ENCODE peak calls at places on chromosomes 11 and 22, in ten cellular contexts. One of them, this sample, is unnamed.

GRCh38 chr22:38031491-38031890 is 25.7 kb upstream of the PICK1 start:
- DNase-seq in trophoblast cell: no peak
- DNase-seq in GM23248: no peak
- DNase-seq in neuronal stem cell: no peak
- DNase-seq in HCT116: no peak
- DNase-seq in adipocyte: no peak
- DNase-seq in H1: no peak
- DNase-seq in IMR-90: no peak
- DNase-seq in NT2/D1: no peak
- DNase-seq in SK-N-SH: no peak
- DNase-seq in this sample: no peak

GRCh38 chr22:37383342-37383741 is 43.9 kb downstream of the ELFN2 start:
- DNase-seq in HCT116: no peak
- DNase-seq in IMR-90: peak
- DNase-seq in GM23248: peak
- DNase-seq in H1: no peak
- DNase-seq in trophoblast cell: no peak
- DNase-seq in neuronal stem cell: no peak
- DNase-seq in adipocyte: no peak
- DNase-seq in SK-N-SH: no peak
- DNase-seq in NT2/D1: no peak
- DNase-seq in this sample: no peak

GRCh38 chr11:18588297-18589252 is at the start of gene UEVLD:
- DNase-seq in adipocyte: peak
- DNase-seq in H1: peak
- DNase-seq in HCT116: peak
- DNase-seq in NT2/D1: peak
- DNase-seq in trophoblast cell: peak
- DNase-seq in neuronal stem cell: peak
- DNase-seq in SK-N-SH: peak
- DNase-seq in IMR-90: peak
- DNase-seq in GM23248: peak
- DNase-seq in this sample: peak

GRCh38 chr11:8038393-8038792 is 42.6 kb upstream of the TUB start:
- DNase-seq in NT2/D1: no peak
- DNase-seq in trophoblast cell: no peak
- DNase-seq in GM23248: no peak
- DNase-seq in H1: no peak
- DNase-seq in SK-N-SH: no peak
- DNase-seq in HCT116: no peak
- DNase-seq in IMR-90: no peak
- DNase-seq in neuronal stem cell: peak
- DNase-seq in adipocyte: no peak
- DNase-seq in this sample: no peak

GRCh38 chr11:31397239-31397834 is 27.7 kb downstream of the DNAJC24 start:
- DNase-seq in neuronal stem cell: no peak
- DNase-seq in IMR-90: peak
- DNase-seq in NT2/D1: no peak
- DNase-seq in SK-N-SH: peak
- DNase-seq in adipocyte: peak
- DNase-seq in H1: no peak
- DNase-seq in GM23248: peak
- DNase-seq in trophoblast cell: peak
- DNase-seq in HCT116: no peak
- DNase-seq in this sample: no peak

GRCh38 chr11:44680982-44681597 is 45.7 kb upstream of the TSPAN18 start:
- DNase-seq in IMR-90: no peak
- DNase-seq in NT2/D1: peak
- DNase-seq in GM23248: peak
- DNase-seq in trophoblast cell: no peak
- DNase-seq in adipocyte: no peak
- DNase-seq in neuronal stem cell: no peak
- DNase-seq in HCT116: no peak
- DNase-seq in H1: no peak
- DNase-seq in SK-N-SH: no peak
- DNase-seq in this sample: no peak

GRCh38 chr11:63099555-63099954 is 44.5 kb downstream of the SLC22A24 start:
- DNase-seq in neuronal stem cell: no peak
- DNase-seq in GM23248: peak
- DNase-seq in H1: no peak
- DNase-seq in NT2/D1: no peak
- DNase-seq in adipocyte: no peak
- DNase-seq in trophoblast cell: no peak
- DNase-seq in HCT116: no peak
- DNase-seq in IMR-90: no peak
- DNase-seq in SK-N-SH: no peak
- DNase-seq in this sample: no peak

GRCh38 chr11:4027746-4028145 is 66.9 kb upstream of the RRM1 start:
- DNase-seq in trophoblast cell: no peak
- DNase-seq in SK-N-SH: no peak
- DNase-seq in GM23248: no peak
- DNase-seq in H1: no peak
- DNase-seq in adipocyte: no peak
- DNase-seq in IMR-90: peak
- DNase-seq in HCT116: no peak
- DNase-seq in neuronal stem cell: no peak
- DNase-seq in NT2/D1: no peak
- DNase-seq in this sample: no peak

GRCh38 chr11:43580735-43581369 is 99.7 kb upstream of the HSD17B12 start:
- DNase-seq in adipocyte: peak
- DNase-seq in trophoblast cell: no peak
- DNase-seq in IMR-90: peak
- DNase-seq in SK-N-SH: peak
- DNase-seq in HCT116: no peak
- DNase-seq in neuronal stem cell: no peak
- DNase-seq in GM23248: peak
- DNase-seq in H1: no peak
- DNase-seq in NT2/D1: no peak
- DNase-seq in this sample: no peak

GRCh38 chr11:47380078-47380477 is 1.7 kb upstream of the SPI1 start:
- DNase-seq in SK-N-SH: no peak
- DNase-seq in H1: no peak
- DNase-seq in trophoblast cell: no peak
- DNase-seq in NT2/D1: no peak
- DNase-seq in neuronal stem cell: no peak
- DNase-seq in IMR-90: no peak
- DNase-seq in adipocyte: no peak
- DNase-seq in GM23248: no peak
- DNase-seq in HCT116: no peak
- DNase-seq in this sample: no peak

GRCh38 chr22:19290400-19291217 is 910 bp downstream of the CLTCL1 start:
- DNase-seq in GM23248: peak
- DNase-seq in trophoblast cell: peak
- DNase-seq in SK-N-SH: no peak
- DNase-seq in NT2/D1: no peak
- DNase-seq in neuronal stem cell: no peak
- DNase-seq in IMR-90: no peak
- DNase-seq in HCT116: no peak
- DNase-seq in H1: no peak
- DNase-seq in adipocyte: peak
- DNase-seq in this sample: no peak

GRCh38 chr11:78763664-78764063 is 189.0 kb upstream of the NARS2 start:
- DNase-seq in NT2/D1: no peak
- DNase-seq in adipocyte: no peak
- DNase-seq in GM23248: no peak
- DNase-seq in IMR-90: no peak
- DNase-seq in H1: no peak
- DNase-seq in neuronal stem cell: no peak
- DNase-seq in HCT116: no peak
- DNase-seq in trophoblast cell: no peak
- DNase-seq in SK-N-SH: no peak
- DNase-seq in this sample: no peak

GRCh38 chr11:62508336-62509058 is 38.1 kb downstream of the AHNAK start:
- DNase-seq in NT2/D1: no peak
- DNase-seq in H1: peak
- DNase-seq in GM23248: peak
- DNase-seq in trophoblast cell: peak
- DNase-seq in HCT116: peak
- DNase-seq in IMR-90: peak
- DNase-seq in neuronal stem cell: peak
- DNase-seq in adipocyte: peak
- DNase-seq in SK-N-SH: peak
- DNase-seq in this sample: peak

GRCh38 chr22:31064369-31064768 is 16.7 kb upstream of the SMTN start:
- DNase-seq in trophoblast cell: no peak
- DNase-seq in H1: no peak
- DNase-seq in NT2/D1: no peak
- DNase-seq in SK-N-SH: no peak
- DNase-seq in adipocyte: no peak
- DNase-seq in neuronal stem cell: no peak
- DNase-seq in GM23248: no peak
- DNase-seq in HCT116: no peak
- DNase-seq in IMR-90: no peak
- DNase-seq in this sample: no peak
- H3K9ac ChIP-seq in trophoblast cell: no peak
- H3K9ac ChIP-seq in H1: no peak
- H3K9ac ChIP-seq in NT2/D1: no peak
- H3K9ac ChIP-seq in SK-N-SH: no peak
- H3K9ac ChIP-seq in adipocyte: no peak
- H3K9ac ChIP-seq in neuronal stem cell: no peak
- H3K9ac ChIP-seq in GM23248: no peak
- H3K9ac ChIP-seq in HCT116: peak
- H3K9ac ChIP-seq in IMR-90: no peak
- H3K9ac ChIP-seq in this sample: no peak

DNA sequence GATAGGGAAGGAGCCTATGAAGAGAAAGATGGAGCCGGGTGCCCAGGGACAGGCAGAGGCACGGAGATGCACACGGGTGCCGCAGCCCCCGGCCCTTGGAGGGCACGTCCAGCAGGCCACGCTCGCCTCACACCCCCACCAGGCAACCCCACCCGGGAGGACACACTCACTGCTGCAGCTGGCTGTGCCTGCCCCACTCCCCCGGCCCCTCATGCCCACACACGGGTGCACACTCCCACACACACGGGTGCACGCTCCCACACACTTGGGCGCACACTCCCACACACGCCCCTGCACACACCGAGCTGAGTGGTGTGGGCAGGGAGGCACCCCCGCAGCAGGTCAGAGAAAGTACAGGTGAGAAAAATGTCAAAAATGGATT is 1.1 kb downstream of the MOB2 start:
- DNase-seq in adipocyte: no peak
- DNase-seq in SK-N-SH: no peak
- DNase-seq in NT2/D1: no peak
- DNase-seq in trophoblast cell: no peak
- DNase-seq in HCT116: no peak
- DNase-seq in neuronal stem cell: no peak
- DNase-seq in GM23248: no peak
- DNase-seq in IMR-90: no peak
- DNase-seq in H1: no peak
- DNase-seq in this sample: no peak
- H3K4me3 ChIP-seq in adipocyte: no peak
- H3K4me3 ChIP-seq in SK-N-SH: no peak
- H3K4me3 ChIP-seq in NT2/D1: no peak
- H3K4me3 ChIP-seq in trophoblast cell: peak
- H3K4me3 ChIP-seq in HCT116: no peak
- H3K4me3 ChIP-seq in neuronal stem cell: no peak
- H3K4me3 ChIP-seq in GM23248: no peak
- H3K4me3 ChIP-seq in IMR-90: no peak
- H3K4me3 ChIP-seq in H1: no peak
- H3K4me3 ChIP-seq in this sample: peak

GRCh38 chr22:39428597-39429071 is 28.2 kb upstream of the MGAT3 start:
- DNase-seq in H1: peak
- DNase-seq in adipocyte: peak
- DNase-seq in neuronal stem cell: peak
- DNase-seq in IMR-90: no peak
- DNase-seq in NT2/D1: peak
- DNase-seq in trophoblast cell: no peak
- DNase-seq in SK-N-SH: no peak
- DNase-seq in GM23248: no peak
- DNase-seq in HCT116: no peak
- DNase-seq in this sample: no peak
- H3K9ac ChIP-seq in H1: peak
- H3K9ac ChIP-seq in adipocyte: no peak
- H3K9ac ChIP-seq in neuronal stem cell: peak
- H3K9ac ChIP-seq in IMR-90: no peak
- H3K9ac ChIP-seq in NT2/D1: peak
- H3K9ac ChIP-seq in trophoblast cell: no peak
- H3K9ac ChIP-seq in SK-N-SH: no peak
- H3K9ac ChIP-seq in GM23248: no peak
- H3K9ac ChIP-seq in HCT116: no peak
- H3K9ac ChIP-seq in this sample: peak

GRCh38 chr22:42960146-42960509 is 54.8 kb downstream of the PACSIN2 start:
- DNase-seq in IMR-90: peak
- DNase-seq in NT2/D1: no peak
- DNase-seq in neuronal stem cell: no peak
- DNase-seq in SK-N-SH: no peak
- DNase-seq in HCT116: no peak
- DNase-seq in trophoblast cell: no peak
- DNase-seq in adipocyte: no peak
- DNase-seq in H1: no peak
- DNase-seq in GM23248: no peak
- DNase-seq in this sample: no peak

GRCh38 chr22:42957958-42958357 is 57.0 kb downstream of the PACSIN2 start:
- DNase-seq in SK-N-SH: no peak
- DNase-seq in NT2/D1: no peak
- DNase-seq in IMR-90: no peak
- DNase-seq in H1: no peak
- DNase-seq in GM23248: no peak
- DNase-seq in trophoblast cell: no peak
- DNase-seq in adipocyte: no peak
- DNase-seq in HCT116: no peak
- DNase-seq in neuronal stem cell: no peak
- DNase-seq in this sample: no peak

GRCh38 chr22:42958937-42959336 is 56.0 kb downstream of the PACSIN2 start:
- DNase-seq in IMR-90: no peak
- DNase-seq in neuronal stem cell: no peak
- DNase-seq in SK-N-SH: no peak
- DNase-seq in GM23248: no peak
- DNase-seq in trophoblast cell: no peak
- DNase-seq in HCT116: no peak
- DNase-seq in adipocyte: no peak
- DNase-seq in NT2/D1: no peak
- DNase-seq in H1: no peak
- DNase-seq in this sample: no peak

GRCh38 chr22:42957544-42957943 is 57.4 kb downstream of the PACSIN2 start:
- DNase-seq in H1: no peak
- DNase-seq in adipocyte: no peak
- DNase-seq in SK-N-SH: no peak
- DNase-seq in trophoblast cell: no peak
- DNase-seq in GM23248: no peak
- DNase-seq in NT2/D1: no peak
- DNase-seq in neuronal stem cell: no peak
- DNase-seq in HCT116: no peak
- DNase-seq in IMR-90: no peak
- DNase-seq in this sample: no peak

DNA sequence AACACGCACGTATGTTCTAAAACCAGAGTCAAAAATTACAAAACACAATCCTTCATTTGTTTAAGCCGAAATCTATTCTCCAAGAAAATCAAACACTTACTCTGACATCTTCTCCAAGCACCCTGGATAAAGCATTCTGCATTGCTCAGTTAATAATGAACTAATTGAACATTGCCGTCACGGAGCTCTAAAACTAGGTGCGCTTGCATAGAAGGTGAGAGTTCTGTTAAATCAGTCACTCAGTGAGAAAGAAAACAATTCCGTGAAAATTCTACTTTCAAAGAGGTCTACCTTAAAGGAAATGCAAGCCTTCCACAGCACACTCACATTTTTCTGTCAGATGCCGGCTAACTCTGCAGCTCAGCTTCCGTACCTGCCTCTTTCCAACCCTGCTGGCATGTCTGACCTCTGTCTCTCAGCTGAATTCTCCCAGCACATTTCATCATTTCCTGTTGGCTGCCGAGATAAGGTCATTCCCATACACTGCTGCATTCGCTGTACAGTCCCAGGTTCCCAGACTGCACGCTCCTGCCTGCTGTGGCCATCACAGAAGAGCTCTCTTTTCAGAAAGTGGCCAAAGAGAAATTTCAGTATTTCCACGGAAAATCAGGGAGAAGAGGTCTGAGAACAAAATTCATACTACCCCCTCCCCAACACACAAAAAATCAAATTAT is 55.3 kb downstream of the PACSIN2 start:
- DNase-seq in NT2/D1: no peak
- DNase-seq in GM23248: peak
- DNase-seq in IMR-90: peak
- DNase-seq in adipocyte: peak
- DNase-seq in HCT116: no peak
- DNase-seq in neuronal stem cell: no peak
- DNase-seq in SK-N-SH: peak
- DNase-seq in trophoblast cell: peak
- DNase-seq in H1: no peak
- DNase-seq in this sample: peak
- H3K4me3 ChIP-seq in NT2/D1: no peak
- H3K4me3 ChIP-seq in GM23248: no peak
- H3K4me3 ChIP-seq in IMR-90: no peak
- H3K4me3 ChIP-seq in adipocyte: peak
- H3K4me3 ChIP-seq in HCT116: no peak
- H3K4me3 ChIP-seq in neuronal stem cell: peak
- H3K4me3 ChIP-seq in SK-N-SH: peak
- H3K4me3 ChIP-seq in trophoblast cell: no peak
- H3K4me3 ChIP-seq in H1: no peak
- H3K4me3 ChIP-seq in this sample: no peak